ENCODE peak calls at places on chromosomes 1 and 21, in seven cellular contexts. V is osteoblast, P is choroid plexus epithelial cell, T is pancreas, Y is HepG2, O is astrocyte of the spinal cord, K is A549. Z is an unnamed sample.

GRCh38 chr1:154608522-154609294 is 722 bp upstream of the ADAR start:
- DNase-seq in O (peak), P (peak), T (peak), K (peak), Y (peak), V (peak), Z (peak)

GRCh38 chr1:242524571-242525359 is at the start of gene PLD5:
- DNase-seq in K (peak), Y (no peak), T (peak), O (no peak), V (peak), P (no peak), Z (peak)

GRCh38 chr1:205748398-205749093 is 1.4 kb downstream of the NUCKS1 start:
- DNase-seq in T (no peak), K (peak), P (peak), Y (peak), V (peak), O (peak), Z (peak)

GRCh38 chr1:33455537-33456301 is 16.7 kb upstream of the ZSCAN20 start:
- DNase-seq in P (peak), O (peak), Y (peak), V (peak), K (peak), T (no peak), Z (peak)

GRCh38 chr1:233569636-233570035 is 44.3 kb upstream of the KCNK1 start:
- DNase-seq in O (peak), Y (no peak), P (peak), K (no peak), V (no peak), T (no peak), Z (peak)

GRCh38 chr1:46396429-46397398 is 2.6 kb downstream of the FAAH start:
- DNase-seq in P (no peak), Y (no peak), O (no peak), T (no peak), V (peak), K (no peak), Z (peak)

GRCh38 chr1:172219966-172220365 is 200.5 kb upstream of the C1orf105 start:
- DNase-seq in Y (no peak), P (no peak), O (no peak), V (no peak), T (no peak), K (no peak), Z (no peak)

GRCh38 chr21:25424045-25424444 is 183.2 kb downstream of the MRPL39 start:
- DNase-seq in K (no peak), P (no peak), V (no peak), T (no peak), O (no peak), Y (no peak), Z (no peak)

DNA sequence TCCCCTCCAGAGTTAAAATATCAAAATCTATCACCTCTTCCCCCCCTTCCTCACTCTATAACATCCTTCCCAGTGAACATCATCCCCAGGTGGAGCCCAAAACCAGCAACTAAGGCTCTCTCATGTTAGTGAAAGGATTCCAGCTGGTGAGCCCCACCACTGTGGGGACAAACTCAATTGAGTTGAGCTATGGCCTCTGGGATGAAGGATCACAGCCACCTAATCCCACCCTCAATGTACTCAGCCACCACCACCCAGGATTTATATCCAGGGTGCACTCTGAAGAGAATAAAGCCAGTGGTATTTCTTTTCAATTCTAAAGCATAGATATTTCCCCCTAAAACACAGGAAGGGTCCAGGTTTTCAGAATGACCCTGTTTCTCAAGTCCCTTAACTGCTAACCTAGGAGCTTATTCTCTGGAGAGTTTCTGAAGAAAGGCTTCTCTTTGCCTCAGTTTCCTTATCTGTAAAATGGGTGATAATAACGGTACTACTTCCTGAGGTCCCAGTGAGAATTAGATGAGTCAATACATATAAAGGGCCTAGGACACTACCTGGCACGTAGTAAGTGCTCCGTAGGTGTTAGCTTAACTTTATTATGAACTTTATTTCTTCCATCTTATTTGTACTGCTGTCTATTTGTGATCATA is 15.6 kb upstream of the BOLA1 start:
- DNase-seq in T (no peak), P (no peak), K (no peak), O (no peak), V (no peak), Y (no peak), Z (no peak)
- H3K4me3 ChIP-seq in T (no peak), P (no peak), K (no peak), O (no peak), V (peak), Y (no peak), Z (no peak)

GRCh38 chr1:228030451-228031201 is 23.8 kb downstream of the WNT3A start:
- DNase-seq in T (peak), V (peak), Y (no peak), K (no peak), P (no peak), O (no peak), Z (no peak)

GRCh38 chr1:228029281-228029680 is 22.5 kb downstream of the WNT3A start:
- DNase-seq in T (peak), V (peak), O (no peak), K (no peak), P (no peak), Y (no peak), Z (no peak)

GRCh38 chr1:228033376-228033775 is 26.6 kb downstream of the WNT3A start:
- DNase-seq in V (no peak), O (no peak), Y (no peak), P (no peak), T (no peak), K (no peak), Z (no peak)

GRCh38 chr1:228032041-228032440 is 25.2 kb downstream of the WNT3A start:
- DNase-seq in P (no peak), Y (no peak), K (no peak), O (no peak), V (peak), T (no peak), Z (no peak)

GRCh38 chr1:228031276-228031995 is 24.6 kb downstream of the WNT3A start:
- DNase-seq in K (no peak), V (peak), P (no peak), O (no peak), Y (no peak), T (peak), Z (no peak)
- TF ChIP-seq CTCF in K (no peak), V (no peak), P (no peak), O (no peak), Y (no peak), T (no peak), Z (no peak)

DNA sequence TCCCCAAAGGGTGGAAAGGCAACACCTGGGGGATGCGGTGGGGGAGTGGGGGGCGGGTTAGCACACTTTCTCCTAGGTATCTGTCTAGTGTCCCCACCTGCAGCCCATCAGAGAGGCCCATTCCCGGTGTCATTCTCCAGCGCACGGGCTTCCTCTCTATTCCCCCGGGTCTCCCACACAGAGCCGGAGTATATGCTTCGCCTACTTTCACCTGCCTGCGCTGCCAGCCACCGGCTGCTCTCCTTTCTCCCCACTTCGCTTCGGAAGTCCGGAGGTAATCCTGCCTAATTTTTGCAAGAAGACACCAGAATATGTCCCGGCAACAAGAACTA is 852 bp downstream of the RGS7 start:
- DNase-seq in Y (no peak), O (no peak), K (no peak), P (no peak), V (no peak), T (peak), Z (no peak)
- H3K4me3 ChIP-seq in Y (no peak), O (peak), K (peak), P (no peak), V (peak), T (peak), Z (no peak)

GRCh38 chr1:182447660-182448059 is 2.3 kb upstream of the RGSL1 start:
- DNase-seq in K (no peak), T (no peak), O (no peak), V (no peak), P (no peak), Y (no peak), Z (no peak)

GRCh38 chr1:182446033-182446669 is 3.8 kb upstream of the RGSL1 start:
- DNase-seq in K (peak), Y (peak), P (peak), V (peak), O (peak), T (no peak), Z (peak)

GRCh38 chr1:182441719-182442118 is 8.2 kb upstream of the RGSL1 start:
- DNase-seq in T (no peak), K (no peak), V (no peak), O (no peak), Y (no peak), P (no peak), Z (no peak)

GRCh38 chr1:182442333-182442732 is 7.6 kb upstream of the RGSL1 start:
- DNase-seq in T (no peak), O (no peak), Y (no peak), V (no peak), P (no peak), K (no peak), Z (no peak)

GRCh38 chr1:182444497-182444896 is 5.4 kb upstream of the RGSL1 start:
- DNase-seq in V (no peak), T (no peak), Y (no peak), O (no peak), P (no peak), K (no peak), Z (no peak)
- TF ChIP-seq CTCF in V (no peak), T (no peak), Y (no peak), O (no peak), P (peak), K (no peak), Z (no peak)

DNA sequence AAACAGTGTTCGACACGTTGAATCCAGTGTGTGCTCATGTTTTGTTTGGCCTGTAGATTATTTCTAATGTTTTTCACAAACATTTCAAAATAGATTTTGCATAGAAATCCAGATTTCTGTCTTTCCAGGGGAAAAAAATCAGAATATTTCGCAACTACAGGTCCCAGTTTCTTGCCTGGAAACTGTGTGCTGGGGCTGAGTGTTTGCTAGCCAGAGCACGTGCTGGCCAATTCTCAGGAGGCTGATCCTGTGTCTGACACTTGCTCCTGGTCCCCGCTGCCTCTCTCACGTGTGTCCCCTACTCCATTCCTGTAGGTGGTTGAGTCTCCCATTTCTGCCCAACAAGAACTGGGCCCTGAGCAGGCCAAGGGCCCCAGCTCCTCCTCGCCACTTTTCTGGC is 2.4 kb downstream of the MAB21L3 start:
- DNase-seq in V (no peak), O (no peak), Y (no peak), K (no peak), P (no peak), T (no peak), Z (no peak)
- H3K4me3 ChIP-seq in V (no peak), O (no peak), Y (no peak), K (no peak), P (no peak), T (no peak), Z (no peak)

DNA sequence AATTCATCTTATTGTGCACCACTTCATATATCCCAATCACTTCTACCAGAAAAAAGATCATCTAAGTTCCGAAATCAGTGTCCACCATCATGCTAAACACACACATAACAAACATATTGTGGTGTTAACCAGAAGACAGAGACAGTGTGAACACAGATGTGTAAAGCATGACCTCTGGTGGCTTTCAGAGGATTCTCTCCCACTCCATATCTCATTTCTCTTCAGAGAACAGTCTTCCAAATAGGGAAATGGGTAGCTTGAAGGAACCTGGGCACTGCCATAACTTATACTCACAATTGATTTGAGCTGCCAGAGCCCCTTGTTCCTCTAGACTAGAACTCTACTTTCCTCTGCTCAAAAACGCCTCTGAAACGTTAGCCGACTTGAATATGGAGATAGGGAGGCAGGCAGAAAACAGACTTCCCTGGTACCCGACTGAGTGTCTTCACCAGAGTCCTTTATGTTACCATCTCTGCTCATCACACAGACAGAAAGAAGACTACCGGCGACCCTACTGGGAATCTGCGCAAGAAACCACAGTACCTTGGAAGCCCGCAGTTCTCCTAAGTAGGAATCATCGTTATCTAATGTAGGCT is 1.8 kb upstream of the ELAPOR1 start:
- DNase-seq in K (peak), Y (peak), P (peak), T (no peak), O (peak), V (peak), Z (peak)
- TF ChIP-seq CTCF in K (peak), Y (peak), P (peak), T (no peak), O (peak), V (peak), Z (peak)

DNA sequence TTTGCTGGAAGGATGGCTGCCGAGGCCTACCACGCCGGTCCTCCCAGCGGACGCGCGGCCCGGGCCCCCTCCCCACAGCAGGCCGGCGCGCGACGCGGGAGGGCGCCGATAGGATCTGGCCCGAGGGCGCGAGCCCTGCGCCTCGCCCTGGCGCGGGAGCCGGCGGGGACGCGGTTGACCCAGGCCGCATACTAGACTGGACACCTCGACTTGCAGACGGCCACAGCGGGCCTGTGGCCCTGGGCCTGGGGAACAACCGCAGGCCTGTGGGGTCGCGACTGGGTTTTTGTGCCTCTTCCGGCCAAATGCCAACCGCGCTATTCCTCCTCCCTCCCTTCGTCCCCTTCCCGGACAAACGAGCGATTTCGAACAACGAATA is 2.5 kb downstream of the NHLH2 start:
- DNase-seq in Y (no peak), T (peak), K (no peak), O (no peak), P (no peak), V (peak), Z (no peak)
- H3K4me3 ChIP-seq in Y (no peak), T (peak), K (no peak), O (no peak), P (no peak), V (no peak), Z (peak)

Z was measured in epithelial cell of esophagus.